ENCODE peak calls at places on chromosomes 12 and 14, in six cellular contexts. One of them, this sample, is unnamed.

GRCh38 chr12:119556830-119557229 is 36.7 kb upstream of the TMEM233 start:
- DNase-seq in iPS DF 19.7: no peak
- DNase-seq in HT1080: no peak
- DNase-seq in H54: no peak
- DNase-seq in substantia nigra: no peak
- DNase-seq in epithelial cell of esophagus: peak
- DNase-seq in this sample: no peak

GRCh38 chr14:105171004-105171673 is 2.6 kb upstream of the JAG2 start:
- DNase-seq in iPS DF 19.7: no peak
- DNase-seq in HT1080: no peak
- DNase-seq in H54: no peak
- DNase-seq in substantia nigra: no peak
- DNase-seq in epithelial cell of esophagus: no peak
- DNase-seq in this sample: no peak

GRCh38 chr12:128644664-128645296 is 179.0 kb downstream of the SLC15A4 start:
- DNase-seq in iPS DF 19.7: peak
- DNase-seq in HT1080: no peak
- DNase-seq in H54: peak
- DNase-seq in substantia nigra: no peak
- DNase-seq in epithelial cell of esophagus: peak
- DNase-seq in this sample: peak

GRCh38 chr14:68781161-68782021 is 11.5 kb downstream of the ZFP36L1 start:
- DNase-seq in iPS DF 19.7: no peak
- DNase-seq in HT1080: no peak
- DNase-seq in H54: no peak
- DNase-seq in substantia nigra: no peak
- DNase-seq in epithelial cell of esophagus: no peak
- DNase-seq in this sample: no peak

GRCh38 chr12:52254965-52255751 is 19.3 kb upstream of the KRT86 start:
- DNase-seq in iPS DF 19.7: no peak
- DNase-seq in HT1080: no peak
- DNase-seq in H54: no peak
- DNase-seq in substantia nigra: no peak
- DNase-seq in epithelial cell of esophagus: no peak
- DNase-seq in this sample: no peak

GRCh38 chr14:65186951-65187350 is 84.6 kb upstream of the MAX start:
- DNase-seq in iPS DF 19.7: no peak
- DNase-seq in HT1080: no peak
- DNase-seq in H54: no peak
- DNase-seq in substantia nigra: no peak
- DNase-seq in epithelial cell of esophagus: no peak
- DNase-seq in this sample: no peak

GRCh38 chr12:6224550-6224949 is 24.4 kb downstream of the CD9 start:
- DNase-seq in iPS DF 19.7: no peak
- DNase-seq in HT1080: peak
- DNase-seq in H54: peak
- DNase-seq in substantia nigra: peak
- DNase-seq in epithelial cell of esophagus: peak
- DNase-seq in this sample: no peak

GRCh38 chr12:117155278-117156060 is 34.8 kb downstream of the FBXO21 start:
- DNase-seq in iPS DF 19.7: peak
- DNase-seq in HT1080: peak
- DNase-seq in H54: peak
- DNase-seq in substantia nigra: peak
- DNase-seq in epithelial cell of esophagus: peak
- DNase-seq in this sample: peak

GRCh38 chr12:62799126-62799736 is 135.7 kb downstream of the PPM1H start:
- DNase-seq in iPS DF 19.7: peak
- DNase-seq in HT1080: peak
- DNase-seq in H54: peak
- DNase-seq in substantia nigra: peak
- DNase-seq in epithelial cell of esophagus: peak
- DNase-seq in this sample: peak

GRCh38 chr14:55105991-55106390 is 23.1 kb upstream of the LGALS3 start:
- DNase-seq in iPS DF 19.7: no peak
- DNase-seq in HT1080: no peak
- DNase-seq in H54: no peak
- DNase-seq in substantia nigra: no peak
- DNase-seq in epithelial cell of esophagus: no peak
- DNase-seq in this sample: no peak

GRCh38 chr12:120936197-120936596 is 32.0 kb upstream of the SPPL3 start:
- DNase-seq in iPS DF 19.7: no peak
- DNase-seq in HT1080: no peak
- DNase-seq in H54: no peak
- DNase-seq in substantia nigra: peak
- DNase-seq in epithelial cell of esophagus: no peak
- DNase-seq in this sample: no peak

GRCh38 chr12:41055875-41056577 is 132.1 kb upstream of the PDZRN4 start:
- DNase-seq in iPS DF 19.7: no peak
- DNase-seq in HT1080: no peak
- DNase-seq in H54: no peak
- DNase-seq in substantia nigra: no peak
- DNase-seq in epithelial cell of esophagus: no peak
- DNase-seq in this sample: no peak

GRCh38 chr12:90253674-90254181 is 545.1 kb upstream of the ATP2B1 start:
- DNase-seq in iPS DF 19.7: no peak
- DNase-seq in HT1080: peak
- DNase-seq in H54: peak
- DNase-seq in substantia nigra: no peak
- DNase-seq in epithelial cell of esophagus: peak
- DNase-seq in this sample: peak

GRCh38 chr12:100908501-100908900 is 113.9 kb downstream of the ANO4 start:
- DNase-seq in iPS DF 19.7: no peak
- DNase-seq in HT1080: peak
- DNase-seq in H54: no peak
- DNase-seq in substantia nigra: no peak
- DNase-seq in epithelial cell of esophagus: peak
- DNase-seq in this sample: no peak

GRCh38 chr14:67461341-67461985 is 27.1 kb downstream of the TMEM229B start:
- DNase-seq in iPS DF 19.7: no peak
- DNase-seq in HT1080: peak
- DNase-seq in H54: no peak
- DNase-seq in substantia nigra: no peak
- DNase-seq in epithelial cell of esophagus: peak
- DNase-seq in this sample: no peak

GRCh38 chr14:58667900-58668299 is 30.1 kb downstream of the DACT1 start:
- DNase-seq in iPS DF 19.7: no peak
- DNase-seq in HT1080: no peak
- DNase-seq in H54: no peak
- DNase-seq in substantia nigra: no peak
- DNase-seq in epithelial cell of esophagus: peak
- DNase-seq in this sample: no peak

GRCh38 chr12:132158677-132159554 is 14.7 kb downstream of the NOC4L start:
- DNase-seq in iPS DF 19.7: no peak
- DNase-seq in HT1080: no peak
- DNase-seq in H54: no peak
- DNase-seq in substantia nigra: no peak
- DNase-seq in epithelial cell of esophagus: peak
- DNase-seq in this sample: no peak

GRCh38 chr14:101442451-101442850 is 118.8 kb upstream of the DIO3 start:
- DNase-seq in iPS DF 19.7: no peak
- DNase-seq in HT1080: no peak
- DNase-seq in H54: no peak
- DNase-seq in substantia nigra: no peak
- DNase-seq in epithelial cell of esophagus: no peak
- DNase-seq in this sample: no peak

GRCh38 chr12:52506858-52507715 is 13.1 kb downstream of the KRT5 start:
- DNase-seq in iPS DF 19.7: peak
- DNase-seq in HT1080: peak
- DNase-seq in H54: peak
- DNase-seq in substantia nigra: no peak
- DNase-seq in epithelial cell of esophagus: peak
- DNase-seq in this sample: no peak

GRCh38 chr12:34393821-34394150 is 371.5 kb downstream of the ALG10 start:
- DNase-seq in iPS DF 19.7: no peak
- DNase-seq in HT1080: no peak
- DNase-seq in H54: no peak
- DNase-seq in substantia nigra: no peak
- DNase-seq in epithelial cell of esophagus: no peak
- DNase-seq in this sample: no peak

GRCh38 chr14:100056964-100057817 is 8.0 kb upstream of the EVL start:
- DNase-seq in iPS DF 19.7: no peak
- DNase-seq in HT1080: no peak
- DNase-seq in H54: no peak
- DNase-seq in substantia nigra: no peak
- DNase-seq in epithelial cell of esophagus: peak
- DNase-seq in this sample: no peak

GRCh38 chr12:122021193-122021821 is 377 bp upstream of the BCL7A start:
- DNase-seq in iPS DF 19.7: no peak
- DNase-seq in HT1080: no peak
- DNase-seq in H54: no peak
- DNase-seq in substantia nigra: no peak
- DNase-seq in epithelial cell of esophagus: peak
- DNase-seq in this sample: peak

GRCh38 chr12:89225401-89225800 is 126.9 kb downstream of the DUSP6 start:
- DNase-seq in iPS DF 19.7: no peak
- DNase-seq in HT1080: peak
- DNase-seq in H54: peak
- DNase-seq in substantia nigra: no peak
- DNase-seq in epithelial cell of esophagus: peak
- DNase-seq in this sample: no peak

GRCh38 chr12:53223391-53224267 is 8.4 kb downstream of the RARG start:
- DNase-seq in iPS DF 19.7: no peak
- DNase-seq in HT1080: peak
- DNase-seq in H54: no peak
- DNase-seq in substantia nigra: peak
- DNase-seq in epithelial cell of esophagus: peak
- DNase-seq in this sample: no peak

GRCh38 chr14:69039287-69039628 is 60.2 kb upstream of the ACTN1 start:
- DNase-seq in iPS DF 19.7: no peak
- DNase-seq in HT1080: peak
- DNase-seq in H54: peak
- DNase-seq in substantia nigra: no peak
- DNase-seq in epithelial cell of esophagus: peak
- DNase-seq in this sample: no peak

GRCh38 chr14:92638904-92639303 is 109.5 kb downstream of the LGMN start:
- DNase-seq in iPS DF 19.7: no peak
- DNase-seq in HT1080: no peak
- DNase-seq in H54: no peak
- DNase-seq in substantia nigra: no peak
- DNase-seq in epithelial cell of esophagus: no peak
- DNase-seq in this sample: no peak

GRCh38 chr14:104554608-104555401 is 24.8 kb upstream of the C14orf180 start:
- DNase-seq in iPS DF 19.7: no peak
- DNase-seq in HT1080: no peak
- DNase-seq in H54: no peak
- DNase-seq in substantia nigra: no peak
- DNase-seq in epithelial cell of esophagus: no peak
- DNase-seq in this sample: peak

GRCh38 chr12:56994231-56994746 is 12.1 kb downstream of the ZBTB39 start:
- DNase-seq in iPS DF 19.7: no peak
- DNase-seq in HT1080: no peak
- DNase-seq in H54: no peak
- DNase-seq in substantia nigra: no peak
- DNase-seq in epithelial cell of esophagus: no peak
- DNase-seq in this sample: no peak

GRCh38 chr14:80275208-80275850 is 64.0 kb upstream of the DIO2 start:
- DNase-seq in iPS DF 19.7: no peak
- DNase-seq in HT1080: peak
- DNase-seq in H54: no peak
- DNase-seq in substantia nigra: no peak
- DNase-seq in epithelial cell of esophagus: peak
- DNase-seq in this sample: no peak